ENCODE peak calls at places on chromosomes 4 and X, in five cellular contexts. S is PC-3, L is IMR-90, J is fibroblast of lung, A is heart left ventricle. T is an unnamed sample.

GRCh38 chr4:7073526-7074390 is 5.9 kb upstream of the GRPEL1 start:
- DNase-seq in S (peak; percentile 67), L (peak; percentile 42), J (peak; percentile 33), A (no peak), T (peak; percentile 93)

GRCh38 chr4:105140684-105141490 is 5.8 kb upstream of the TET2 start:
- DNase-seq in S (peak; percentile 47), L (no peak), J (no peak), A (no peak), T (no peak)

GRCh38 chr4:186368291-186368690 is 102.3 kb downstream of the F11 start:
- DNase-seq in S (no peak), L (no peak), J (no peak), A (no peak), T (no peak)

GRCh38 chrX:48509619-48510018 is 827 bp downstream of the PORCN start:
- DNase-seq in S (no peak), L (no peak), J (no peak), A (no peak), T (peak; percentile 77)

GRCh38 chr4:39227906-39228305 is 45.6 kb downstream of the WDR19 start:
- DNase-seq in S (no peak), L (peak; percentile 51), J (peak; percentile 58), A (no peak), T (peak; percentile 14)

GRCh38 chr4:173001571-173001970 is 167.0 kb upstream of the GALNT7 start:
- DNase-seq in S (peak; percentile 86), L (peak; percentile 82), J (peak; percentile 89), A (no peak), T (no peak)

GRCh38 chr4:39732728-39733127 is 34.8 kb downstream of the UBE2K start:
- DNase-seq in S (peak; percentile 56), L (peak; percentile 90), J (peak; percentile 88), A (no peak), T (peak; percentile 93)

GRCh38 chr4:151114986-151115385 is 15.6 kb downstream of the RPS3A start:
- DNase-seq in S (peak; percentile 14), L (peak; percentile 29), J (peak; percentile 51), A (no peak), T (no peak)

GRCh38 chrX:133475953-133476352 is 60.7 kb upstream of the GPC4 start:
- DNase-seq in S (no peak), L (no peak), J (no peak), A (no peak), T (no peak)

GRCh38 chr4:38319456-38320348 is 344.3 kb upstream of the KLF3 start:
- DNase-seq in S (peak; percentile 94), L (peak; percentile 82), J (peak; percentile 80), A (peak; percentile 96), T (peak; percentile 92)

GRCh38 chr4:144399927-144400326 is 246.0 kb upstream of the HHIP start:
- DNase-seq in S (peak; percentile 93), L (peak; percentile 55), J (peak; percentile 97), A (no peak), T (peak; percentile 88)

GRCh38 chr4:504076-504475 is 5.1 kb downstream of the PIGG start:
- DNase-seq in S (no peak), L (no peak), J (peak; percentile 50), A (no peak), T (no peak)

GRCh38 chr4:99934891-99935290 is 11.5 kb downstream of the DNAJB14 start:
- DNase-seq in S (no peak), L (peak; percentile 19), J (no peak), A (no peak), T (no peak)

GRCh38 chrX:15349046-15349445 is 13.7 kb upstream of the PIGA start:
- DNase-seq in S (peak; percentile 83), L (peak; percentile 73), J (peak; percentile 48), A (no peak), T (no peak)

GRCh38 chr4:20354120-20354519 is 102.4 kb downstream of the SLIT2 start:
- DNase-seq in S (no peak), L (no peak), J (no peak), A (no peak), T (no peak)

GRCh38 chrX:146224442-146224841 is 406.8 kb downstream of the SLITRK2 start:
- DNase-seq in S (peak; percentile 9), L (no peak), J (no peak), A (no peak), T (no peak)

GRCh38 chr4:128986908-128987307 is 106.4 kb downstream of the SCLT1 start:
- DNase-seq in S (no peak), L (no peak), J (no peak), A (no peak), T (no peak)

GRCh38 chrX:373641-374471 is 12.9 kb downstream of the PPP2R3B start:
- DNase-seq in S (no peak), L (peak; percentile 27), J (peak; percentile 56), A (no peak), T (peak; percentile 90)

GRCh38 chrX:106862972-106863688 is 40.0 kb downstream of the RIPPLY1 start:
- DNase-seq in S (peak; percentile 61), L (peak; percentile 2), J (no peak), A (no peak), T (peak; percentile 58)

GRCh38 chr4:80340036-80340435 is 4.5 kb downstream of the CFAP299 start:
- DNase-seq in S (no peak), L (peak; percentile 22), J (no peak), A (no peak), T (no peak)

GRCh38 chr4:121998024-121998423 is 46.2 kb upstream of the TRPC3 start:
- DNase-seq in S (peak; percentile 4), L (no peak), J (no peak), A (no peak), T (no peak)

GRCh38 chr4:107315584-107315983 is 279.5 kb upstream of the DKK2 start:
- DNase-seq in S (no peak), L (no peak), J (no peak), A (no peak), T (no peak)

GRCh38 chr4:56671860-56672259 is 9.2 kb downstream of the HOPX start:
- DNase-seq in S (no peak), L (no peak), J (no peak), A (no peak), T (no peak)

GRCh38 chr4:62455871-62456270 is 1255.7 kb downstream of the ADGRL3 start:
- DNase-seq in S (peak; percentile 24), L (no peak), J (peak; percentile 9), A (no peak), T (no peak)

GRCh38 chr4:89586864-89587263 is 250.1 kb downstream of the SNCA start:
- DNase-seq in S (peak; percentile 27), L (peak; percentile 20), J (peak; percentile 9), A (no peak), T (peak; percentile 11)

GRCh38 chrX:139738581-139738980 is 30.6 kb upstream of the MCF2 start:
- DNase-seq in S (peak; percentile 65), L (peak; percentile 26), J (peak; percentile 53), A (no peak), T (no peak)

GRCh38 chr4:15162046-15162445 is 159.8 kb downstream of the CPEB2 start:
- DNase-seq in S (no peak), L (no peak), J (no peak), A (no peak), T (no peak)

GRCh38 chr4:53640576-53641459 is 49.5 kb upstream of the LNX1 start:
- DNase-seq in S (no peak), L (no peak), J (no peak), A (no peak), T (no peak)

GRCh38 chrX:123310112-123310511 is 126.0 kb downstream of the GRIA3 start:
- DNase-seq in S (no peak), L (no peak), J (no peak), A (no peak), T (no peak)

GRCh38 chr4:140253556-140254027 is 99.6 kb upstream of the MAML3 start:
- DNase-seq in S (no peak), L (no peak), J (no peak), A (no peak), T (no peak)

GRCh38 chr4:140250989-140251552 is 97.1 kb upstream of the MAML3 start:
- DNase-seq in S (no peak), L (no peak), J (no peak), A (no peak), T (no peak)

GRCh38 chr4:140251566-140251965 is 97.6 kb upstream of the MAML3 start:
- DNase-seq in S (peak; percentile 66), L (no peak), J (no peak), A (no peak), T (no peak)

GRCh38 chr4:140252742-140253555 is 99.0 kb upstream of the MAML3 start:
- DNase-seq in S (peak; percentile 78), L (peak; percentile 56), J (peak; percentile 73), A (peak; percentile 88), T (peak; percentile 94)

DNA sequence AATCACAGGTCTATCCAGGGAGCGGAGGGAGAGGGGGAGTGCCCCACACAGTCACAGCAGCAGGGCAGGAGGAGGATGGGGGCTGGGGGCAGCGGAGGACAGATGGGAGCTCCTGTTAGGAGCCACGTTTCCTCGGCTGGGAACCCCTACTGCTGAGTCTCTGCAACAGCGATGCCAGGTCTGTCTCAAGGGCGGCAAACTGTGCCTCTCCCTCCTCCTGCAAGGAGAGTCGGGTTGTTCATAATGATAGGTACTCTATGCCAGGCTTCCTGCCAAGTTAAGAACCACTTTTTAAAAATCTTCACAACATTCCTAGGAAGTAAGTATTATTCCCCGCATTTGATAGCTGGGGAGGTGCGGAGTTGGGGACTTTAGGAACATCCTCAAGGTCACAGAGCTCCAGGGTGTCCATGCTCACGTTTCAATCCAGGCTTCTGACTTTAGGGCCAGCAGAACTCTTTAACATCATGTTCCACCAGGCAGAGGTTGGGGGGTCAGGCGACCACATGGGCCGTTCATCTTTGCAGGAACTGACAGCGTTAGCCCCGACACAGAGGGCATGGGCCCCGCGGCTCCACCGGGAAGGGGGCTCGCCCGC is 98.3 kb upstream of the MAML3 start:
- DNase-seq in S (peak; percentile 21), L (no peak), J (no peak), A (no peak), T (peak; percentile 73)
- TF ChIP-seq CTCF in S (no peak), L (no peak), J (no peak), A (no peak), T (no peak)

GRCh38 chrX:2462780-2463179 is 38.0 kb downstream of the DHRSX start:
- DNase-seq in S (no peak), L (no peak), J (no peak), A (peak; percentile 5), T (no peak)
- H3K4me1 ChIP-seq in S (no peaks in the 10 kb centered on the region), L (no peaks in the 10 kb centered on the region), J (peaks cover 4% of the 10 kb centered on the region), A (peaks cover 9% of the 10 kb centered on the region), T (peaks cover 4% of the 10 kb centered on the region)

GRCh38 chrX:85243761-85244410 is at the start of the genes SATL1 and ZNF711:
- DNase-seq in S (no peak), L (peak; percentile 51), J (peak; percentile 73), A (peak; percentile 61), T (peak; percentile 82)
- H3K27ac ChIP-seq in S (no peak within 1 kb of the TSS), L (peak within 1 kb of the TSS; percentile 34), J (no peak within 1 kb of the TSS), A (no peak within 1 kb of the TSS), T (no peak within 1 kb of the TSS)

DNA sequence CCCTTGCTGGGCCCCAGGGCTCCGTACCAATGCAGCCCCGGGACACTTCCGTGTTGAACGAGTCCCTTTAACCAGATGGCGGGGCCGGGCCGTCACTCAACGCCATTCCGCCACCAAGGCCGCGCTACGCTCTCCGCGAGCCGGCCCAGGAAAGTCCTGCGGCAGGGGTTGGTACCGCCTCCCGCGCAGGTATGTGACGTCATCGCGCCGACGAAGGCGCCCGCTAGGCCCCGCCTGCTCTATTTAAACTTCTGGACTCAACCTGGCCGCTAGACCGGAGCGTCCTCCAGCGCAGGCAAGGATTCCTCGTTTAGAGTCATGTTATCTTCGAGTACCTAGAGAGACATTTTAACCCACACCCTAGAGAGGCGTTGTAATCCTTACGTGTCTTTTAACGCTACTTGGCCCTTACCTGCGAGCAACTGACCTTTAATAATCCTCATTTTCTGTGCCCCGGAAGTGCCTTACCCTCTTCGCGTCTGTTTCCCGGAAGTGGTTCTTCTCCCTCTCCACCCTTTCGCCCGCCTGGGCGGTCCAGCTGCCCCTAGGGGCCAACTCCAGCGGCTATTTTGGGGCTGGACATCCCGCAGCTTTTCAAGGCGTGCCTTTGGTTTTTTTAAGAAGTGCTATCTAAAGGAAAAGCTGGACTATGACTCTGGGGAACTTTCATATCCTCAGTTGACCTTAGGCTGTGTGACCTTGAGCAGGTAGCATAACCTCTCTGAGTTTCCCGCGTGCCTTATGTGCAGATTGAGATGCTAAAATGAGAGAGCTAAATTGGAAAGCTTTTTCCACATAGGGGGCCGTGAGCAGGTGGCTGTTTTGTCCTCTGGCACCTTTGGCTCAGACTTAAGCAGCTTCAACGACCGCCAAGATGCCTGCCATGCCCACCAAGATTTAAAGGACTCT is at the start of gene PNPLA4:
- DNase-seq in S (peak; percentile 87), L (peak; percentile 64), J (peak; percentile 76), A (peak; percentile 87), T (peak; percentile 84)
- TF ChIP-seq CTCF in S (no peak), L (no peak), J (peak; percentile 35), A (no peak), T (peak; percentile 36)

T was measured in osteoblast.